ENCODE peak calls at places on chromosomes 2 and 18, in eight cellular contexts. R is GM23248; F is SW 1271; C is foreskin fibroblast; L is iPS DF 6.9; J is breast epithelium; Q is H9; O is activated naive CD4-positive, alpha-beta T cell treated with anti-CD3 and anti-CD28 coated beads, Interleukin-2, amount 10 ng/mL, durations not matched to agents 7 days and 5 days. E is an unnamed sample.

GRCh38 chr2:239539776-239540100 is 138.9 kb upstream of the HDAC4 start:
- DNase-seq in R (no peak), F (no peak), C (no peak), L (no peak), J (peak), Q (no peak), O (no peak), E (no peak)

GRCh38 chr2:198901894-198902293 is 555.8 kb downstream of the SATB2 start:
- DNase-seq in R (no peak), F (no peak), C (no peak), L (no peak), J (no peak), Q (no peak), O (no peak), E (no peak)

GRCh38 chr18:57733861-57734260 is 69.3 kb downstream of the ATP8B1 start:
- DNase-seq in R (no peak), F (no peak), C (no peak), L (no peak), J (no peak), Q (no peak), O (no peak), E (no peak)

GRCh38 chr2:157194097-157194688 is 63.3 kb upstream of the GALNT5 start:
- DNase-seq in R (peak), F (peak), C (peak), L (peak), J (no peak), Q (no peak), O (no peak), E (no peak)

GRCh38 chr2:110979834-110980612 is 140.7 kb upstream of the BCL2L11 start:
- DNase-seq in R (no peak), F (no peak), C (no peak), L (no peak), J (no peak), Q (peak), O (no peak), E (no peak)

GRCh38 chr2:123419976-123420375 is 605.1 kb upstream of the CNTNAP5 start:
- DNase-seq in R (no peak), F (no peak), C (no peak), L (no peak), J (no peak), Q (no peak), O (no peak), E (no peak)

GRCh38 chr2:6412533-6413085 is 453.1 kb downstream of the CMPK2 start:
- DNase-seq in R (peak), F (no peak), C (peak), L (no peak), J (no peak), Q (no peak), O (no peak), E (no peak)

GRCh38 chr18:4640349-4641012 is 185.4 kb upstream of the DLGAP1 start:
- DNase-seq in R (no peak), F (no peak), C (no peak), L (no peak), J (no peak), Q (no peak), O (no peak), E (no peak)

GRCh38 chr18:48455555-48456478 is 46.6 kb upstream of the ZBTB7C start:
- DNase-seq in R (peak), F (no peak), C (peak), L (no peak), J (peak), Q (no peak), O (peak), E (no peak)

GRCh38 chr18:21315741-21316187 is 73.7 kb downstream of the GREB1L start:
- DNase-seq in R (no peak), F (no peak), C (no peak), L (no peak), J (no peak), Q (peak), O (no peak), E (no peak)

GRCh38 chr2:160582481-160583161 is 89.0 kb upstream of the RBMS1 start:
- DNase-seq in R (peak), F (no peak), C (peak), L (no peak), J (peak), Q (no peak), O (no peak), E (no peak)

GRCh38 chr18:74146756-74147155 is 878 bp downstream of the FBXO15 start:
- DNase-seq in R (peak), F (no peak), C (peak), L (no peak), J (no peak), Q (no peak), O (no peak), E (no peak)

GRCh38 chr2:199433204-199433832 is 24.4 kb downstream of the SATB2 start:
- DNase-seq in R (no peak), F (no peak), C (no peak), L (no peak), J (no peak), Q (no peak), O (no peak), E (no peak)

GRCh38 chr2:240790370-240791210 is 29.4 kb downstream of the KIF1A start:
- DNase-seq in R (no peak), F (no peak), C (no peak), L (no peak), J (no peak), Q (no peak), O (no peak), E (no peak)

GRCh38 chr2:13056259-13056843 is 339.6 kb downstream of the TRIB2 start:
- DNase-seq in R (peak), F (peak), C (peak), L (no peak), J (no peak), Q (no peak), O (no peak), E (no peak)

GRCh38 chr2:231929961-231930600 is 3.9 kb upstream of the NPPC start:
- DNase-seq in R (no peak), F (no peak), C (no peak), L (no peak), J (peak), Q (peak), O (no peak), E (peak)

GRCh38 chr2:9206991-9207640 is 504 bp downstream of the ASAP2 start:
- DNase-seq in R (peak), F (peak), C (no peak), L (no peak), J (no peak), Q (no peak), O (no peak), E (peak)

GRCh38 chr2:44748-45341 is 1.5 kb downstream of the FAM110C start:
- DNase-seq in R (no peak), F (no peak), C (no peak), L (no peak), J (no peak), Q (peak), O (no peak), E (no peak)

GRCh38 chr2:31434911-31435310 is 20.4 kb upstream of the XDH start:
- DNase-seq in R (peak), F (peak), C (no peak), L (no peak), J (no peak), Q (no peak), O (no peak), E (no peak)

GRCh38 chr18:68992719-68993482 is 195.0 kb downstream of the CCDC102B start:
- DNase-seq in R (no peak), F (no peak), C (no peak), L (no peak), J (no peak), Q (no peak), O (no peak), E (no peak)

GRCh38 chr2:177314194-177314593 is 49.7 kb upstream of the NFE2L2 start:
- DNase-seq in R (peak), F (no peak), C (peak), L (no peak), J (no peak), Q (no peak), O (no peak), E (no peak)

GRCh38 chr2:136582631-136583205 is 182.6 kb upstream of the THSD7B start:
- DNase-seq in R (peak), F (no peak), C (no peak), L (peak), J (no peak), Q (peak), O (peak), E (peak)

E was measured in heart left ventricle.